ENCODE peak calls at places on chromosomes 6 and 20, in four cellular contexts. T is NB4, Q is fibroblast of lung, L is lower lobe of right lung. H is an unnamed sample.

GRCh38 chr20:47708953-47709833 is 76.1 kb downstream of the SULF2 start:
- DNase-seq in L (no peak), T (no peak), Q (no peak), H (no peak)

GRCh38 chr20:44485830-44486198 is 10.1 kb downstream of the TTPAL start:
- DNase-seq in L (no peak), Q (no peak), T (no peak), H (peak)

GRCh38 chr6:20334334-20334733 is 67.3 kb upstream of the E2F3 start:
- DNase-seq in T (no peak), Q (no peak), L (no peak), H (no peak)

GRCh38 chr20:24943731-24944130 is 5.3 kb upstream of the CST7 start:
- DNase-seq in L (no peak), Q (no peak), T (no peak), H (no peak)

GRCh38 chr20:57332105-57333089 is 2.8 kb downstream of the SPO11 start:
- DNase-seq in L (no peak), Q (no peak), T (no peak), H (no peak)

GRCh38 chr6:33640361-33640760 is 19.2 kb downstream of the ITPR3 start:
- DNase-seq in Q (no peak), L (no peak), T (no peak), H (no peak)

GRCh38 chr6:31332637-31333602 is 24.1 kb downstream of the HLA-B start:
- DNase-seq in L (no peak), Q (no peak), T (peak), H (no peak)

GRCh38 chr6:92339891-92340290 is 1079.5 kb downstream of the EPHA7 start:
- DNase-seq in L (no peak), T (no peak), Q (no peak), H (no peak)

GRCh38 chr20:32752458-32753250 is 9.4 kb upstream of the COMMD7 start:
- DNase-seq in L (no peak), T (peak), Q (peak), H (peak)

GRCh38 chr20:62252342-62252966 is 14.1 kb downstream of the OSBPL2 start:
- DNase-seq in T (peak), L (no peak), Q (peak), H (peak)

GRCh38 chr6:158773581-158774449 is 45.4 kb downstream of the EZR start:
- DNase-seq in T (no peak), L (no peak), Q (no peak), H (no peak)

GRCh38 chr20:44123251-44123650 is 63.7 kb downstream of the JPH2 start:
- DNase-seq in T (peak), Q (no peak), L (no peak), H (no peak)

GRCh38 chr20:6600336-6600735 is 167.2 kb upstream of the BMP2 start:
- DNase-seq in Q (no peak), L (no peak), T (peak), H (no peak)

GRCh38 chr6:142913511-142914047 is 31.4 kb downstream of the HIVEP2 start:
- DNase-seq in Q (no peak), T (peak), L (no peak), H (no peak)

GRCh38 chr6:47070461-47070860 is 28.3 kb upstream of the ADGRF1 start:
- DNase-seq in T (no peak), L (no peak), Q (no peak), H (no peak)

GRCh38 chr6:1267057-1267732 is 44.7 kb upstream of the FOXQ1 start:
- DNase-seq in L (no peak), T (peak), Q (peak), H (peak)

GRCh38 chr6:44176130-44176934 is 17.7 kb downstream of the CAPN11 start:
- DNase-seq in T (peak), L (peak), Q (no peak), H (no peak)

GRCh38 chr6:38782616-38783015 is 67.5 kb downstream of the DNAH8 start:
- DNase-seq in T (no peak), L (no peak), Q (no peak), H (no peak)

GRCh38 chr6:34608321-34609091 is 52.4 kb upstream of the SPDEF start:
- DNase-seq in Q (no peak), L (no peak), T (no peak), H (no peak)

GRCh38 chr20:41202426-41202825 is 65.1 kb downstream of the PLCG1 start:
- DNase-seq in L (no peak), Q (no peak), T (no peak), H (no peak)

GRCh38 chr6:101114703-101115102 is 233.6 kb upstream of the ASCC3 start:
- DNase-seq in T (peak), L (no peak), Q (peak), H (peak)

GRCh38 chr6:29725981-29726380 is 2.7 kb downstream of the HLA-F start:
- DNase-seq in T (no peak), Q (no peak), L (no peak), H (no peak)
- H3K4me3 ChIP-seq in T (no peak), Q (no peak), L (peak), H (no peak)

DNA sequence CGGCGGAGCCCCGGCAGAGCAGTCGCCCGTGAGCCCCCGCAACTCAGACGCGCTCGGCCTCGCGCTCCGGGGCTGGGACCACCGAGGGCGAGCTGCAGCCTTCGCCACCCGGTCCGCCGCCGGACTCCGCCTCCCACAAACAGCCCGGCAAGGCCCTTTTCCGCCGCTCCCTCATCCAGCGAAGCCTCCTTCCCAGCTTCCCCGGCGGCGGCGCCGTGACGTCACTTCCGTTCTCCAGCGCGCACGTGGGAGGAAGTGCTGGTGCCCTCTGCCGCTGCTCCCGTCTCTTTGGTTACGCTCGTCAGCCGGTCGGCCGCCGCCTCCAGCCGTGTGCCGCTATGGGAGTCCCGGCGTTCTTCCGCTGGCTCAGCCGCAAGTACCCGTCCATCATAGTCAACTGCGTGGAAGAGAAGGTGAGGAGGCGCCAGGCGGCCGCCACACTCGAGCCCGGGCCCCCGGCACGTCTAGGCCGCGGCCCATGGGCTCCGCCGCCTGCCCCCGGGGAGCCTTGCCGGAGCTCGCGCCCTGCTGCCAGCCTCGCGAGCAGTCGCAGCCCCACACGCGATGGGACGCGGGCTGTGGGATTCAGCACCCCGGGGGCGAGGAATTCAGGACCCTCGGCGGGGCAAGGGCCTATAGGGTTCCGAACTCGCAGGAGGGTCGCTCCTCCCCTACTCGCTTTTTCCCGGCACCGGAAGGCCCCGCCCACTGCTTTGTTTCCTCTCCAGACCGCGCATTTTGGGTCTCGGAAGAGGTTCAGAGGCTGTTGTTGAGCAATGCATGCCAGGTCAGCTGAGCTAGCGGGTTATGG is at the start of gene XRN2:
- DNase-seq in Q (peak), L (peak), T (peak), H (peak)
- TF ChIP-seq CTCF in Q (no peak), L (no peak), T (no peak), H (no peak)

GRCh38 chr6:151477726-151478125 is 16.1 kb upstream of the CCDC170 start:
- DNase-seq in L (no peak), Q (no peak), T (no peak), H (no peak)

GRCh38 chr6:151481752-151482151 is 12.1 kb upstream of the CCDC170 start:
- DNase-seq in Q (no peak), L (no peak), T (peak), H (peak)

GRCh38 chr6:151478670-151479069 is 15.1 kb upstream of the CCDC170 start:
- DNase-seq in Q (no peak), T (no peak), L (no peak), H (no peak)

GRCh38 chr6:151475653-151476523 is 17.9 kb upstream of the CCDC170 start:
- DNase-seq in Q (peak), T (peak), L (peak), H (peak)
- H3K4me3 ChIP-seq in Q (no peak), T (no peak), L (peak), H (no peak)

DNA sequence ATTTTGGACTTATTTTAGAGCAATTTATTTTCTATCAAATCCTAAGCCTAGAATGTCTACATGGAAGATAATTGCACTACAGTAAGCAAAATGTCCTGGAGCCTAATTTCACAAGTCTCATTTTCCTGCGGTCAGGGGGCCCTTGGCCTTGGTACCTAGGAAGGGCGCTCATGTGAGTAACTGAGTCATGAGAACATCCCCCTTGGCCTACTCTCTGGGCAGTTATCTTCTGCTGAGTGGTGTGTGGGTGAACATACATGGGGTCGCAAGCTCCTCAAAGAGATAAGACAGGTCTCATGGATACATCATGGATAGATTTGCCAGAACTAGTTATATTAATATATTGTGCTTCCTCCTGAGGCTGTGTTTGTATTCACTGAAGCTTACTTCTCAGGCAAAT is 211.2 kb upstream of the MARCKS start:
- DNase-seq in L (no peak), Q (no peak), T (no peak), H (peak)
- TF ChIP-seq CTCF in L (no peak), Q (no peak), T (no peak), H (no peak)

GRCh38 chr6:98836962-98837944 is 2.9 kb downstream of the POU3F2 start:
- DNase-seq in T (no peak), Q (no peak), L (no peak), H (no peak)

GRCh38 chr6:98834060-98835031 is at the start of gene POU3F2:
- DNase-seq in Q (peak), L (peak), T (peak), H (peak)

GRCh38 chr6:98833101-98834059 is 994 bp upstream of the POU3F2 start:
- DNase-seq in L (peak), Q (peak), T (peak), H (peak)

GRCh38 chr6:98836025-98836961 is 1.9 kb downstream of the POU3F2 start:
- DNase-seq in L (no peak), Q (no peak), T (no peak), H (no peak)

DNA sequence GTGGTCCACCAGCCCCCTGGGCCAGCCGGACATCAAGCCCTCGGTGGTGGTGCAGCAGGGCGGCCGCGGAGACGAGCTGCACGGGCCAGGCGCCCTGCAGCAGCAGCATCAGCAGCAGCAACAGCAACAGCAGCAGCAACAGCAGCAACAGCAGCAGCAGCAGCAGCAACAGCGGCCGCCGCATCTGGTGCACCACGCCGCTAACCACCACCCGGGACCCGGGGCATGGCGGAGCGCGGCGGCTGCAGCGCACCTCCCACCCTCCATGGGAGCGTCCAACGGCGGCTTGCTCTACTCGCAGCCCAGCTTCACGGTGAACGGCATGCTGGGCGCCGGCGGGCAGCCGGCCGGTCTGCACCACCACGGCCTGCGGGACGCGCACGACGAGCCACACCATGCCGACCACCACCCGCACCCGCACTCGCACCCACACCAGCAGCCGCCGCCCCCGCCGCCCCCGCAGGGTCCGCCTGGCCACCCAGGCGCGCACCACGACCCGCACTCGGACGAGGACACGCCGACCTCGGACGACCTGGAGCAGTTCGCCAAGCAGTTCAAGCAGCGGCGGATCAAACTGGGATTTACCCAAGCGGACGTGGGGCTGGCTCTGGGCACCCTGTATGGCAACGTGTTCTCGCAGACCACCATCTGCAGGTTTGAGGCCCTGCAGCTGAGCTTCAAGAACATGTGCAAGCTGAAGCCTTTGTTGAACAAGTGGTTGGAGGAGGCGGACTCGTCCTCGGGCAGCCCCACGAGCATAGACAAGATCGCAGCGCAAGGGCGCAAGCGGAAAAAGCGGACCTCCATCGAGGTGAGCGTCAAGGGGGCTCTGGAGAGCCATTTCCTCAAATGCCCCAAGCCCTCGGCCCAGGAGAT is 1.0 kb downstream of the POU3F2 start:
- DNase-seq in T (no peak), Q (no peak), L (no peak), H (no peak)
- H3K4me3 ChIP-seq in T (no peak), Q (no peak), L (peak), H (peak)

DNA sequence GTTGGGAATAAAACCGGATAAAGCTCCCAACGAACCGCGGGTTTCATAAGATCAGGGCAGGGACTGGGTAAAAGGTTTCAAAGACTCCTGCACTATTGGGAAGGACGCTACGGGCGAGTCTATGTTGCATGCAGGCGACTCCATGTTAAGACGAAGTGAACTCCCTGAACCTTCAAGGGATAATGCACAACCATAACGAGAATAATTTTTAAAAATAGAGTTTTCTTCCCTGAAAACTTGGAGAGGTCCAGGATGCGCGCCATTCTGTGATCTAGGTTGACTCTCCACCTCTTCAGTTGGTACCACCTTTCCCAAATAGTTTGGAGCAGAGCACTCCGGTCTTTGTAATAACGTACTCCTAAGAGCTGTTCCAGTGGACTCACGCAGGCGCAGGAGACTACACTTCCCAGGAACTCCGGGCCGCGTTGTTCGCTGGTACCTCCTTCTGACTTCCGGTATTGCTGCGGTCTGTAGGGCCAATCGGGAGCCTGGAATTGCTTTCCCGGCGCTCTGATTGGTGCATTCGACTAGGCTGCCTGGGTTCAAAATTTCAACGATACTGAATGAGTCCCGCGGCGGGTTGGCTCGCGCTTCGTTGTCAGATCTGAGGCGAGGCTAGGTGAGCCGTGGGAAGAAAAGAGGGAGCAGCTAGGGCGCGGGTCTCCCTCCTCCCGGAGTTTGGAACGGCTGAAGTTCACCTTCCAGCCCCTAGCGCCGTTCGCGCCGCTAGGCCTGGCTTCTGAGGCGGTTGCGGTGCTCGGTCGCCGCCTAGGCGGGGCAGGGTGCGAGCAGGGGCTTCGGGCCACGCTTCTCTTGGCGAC is at the start of gene TPX2:
- DNase-seq in L (peak), Q (peak), T (peak), H (peak)
- TF ChIP-seq CTCF in L (peak), Q (no peak), T (no peak), H (peak)

H was measured in fibroblast of villous mesenchyme.